ENCODE peak calls at places on chromosome 18, in four cellular contexts. One of them, this sample, is unnamed.

GRCh38 chr18:61738042-61738441 is 154.8 kb downstream of the RNF152 start:
- DNase-seq in K562: no peak
- DNase-seq in HepG2: no peak
- DNase-seq in GM12878: no peak
- DNase-seq in this sample: no peak

GRCh38 chr18:73636355-73636754 is 511.3 kb downstream of the FBXO15 start:
- DNase-seq in K562: no peak
- DNase-seq in HepG2: no peak
- DNase-seq in GM12878: no peak
- DNase-seq in this sample: no peak

GRCh38 chr18:74356959-74357358 is 41.3 kb downstream of the C18orf63 start:
- DNase-seq in K562: no peak
- DNase-seq in HepG2: no peak
- DNase-seq in GM12878: no peak
- DNase-seq in this sample: no peak

GRCh38 chr18:22271030-22271429 is 101.6 kb downstream of the GATA6 start:
- DNase-seq in K562: no peak
- DNase-seq in HepG2: no peak
- DNase-seq in GM12878: no peak
- DNase-seq in this sample: no peak

GRCh38 chr18:13289501-13290205 is 71.1 kb downstream of the LDLRAD4 start:
- DNase-seq in K562: no peak
- DNase-seq in HepG2: no peak
- DNase-seq in GM12878: no peak
- DNase-seq in this sample: no peak

GRCh38 chr18:21933931-21934765 is 193.6 kb downstream of the MIB1 start:
- DNase-seq in K562: no peak
- DNase-seq in HepG2: no peak
- DNase-seq in GM12878: no peak
- DNase-seq in this sample: no peak

GRCh38 chr18:70249118-70249517 is 39.7 kb upstream of the SOCS6 start:
- DNase-seq in K562: no peak
- DNase-seq in HepG2: no peak
- DNase-seq in GM12878: no peak
- DNase-seq in this sample: no peak

GRCh38 chr18:62610509-62611394 is 87.9 kb downstream of the ZCCHC2 start:
- DNase-seq in K562: peak; percentile 19
- DNase-seq in HepG2: no peak
- DNase-seq in GM12878: no peak
- DNase-seq in this sample: no peak

GRCh38 chr18:54713386-54713785 is 114.9 kb upstream of the RAB27B start:
- DNase-seq in K562: no peak
- DNase-seq in HepG2: no peak
- DNase-seq in GM12878: no peak
- DNase-seq in this sample: no peak

GRCh38 chr18:58993260-58993659 is 128.6 kb downstream of the ZNF532 start:
- DNase-seq in K562: no peak
- DNase-seq in HepG2: no peak
- DNase-seq in GM12878: no peak
- DNase-seq in this sample: no peak
- TF ChIP-seq FOXK2 in K562: no peak
- TF ChIP-seq FOXK2 in HepG2: no peak
- TF ChIP-seq FOXK2 in GM12878: no peak
- TF ChIP-seq FOXK2 in this sample: no peak

DNA sequence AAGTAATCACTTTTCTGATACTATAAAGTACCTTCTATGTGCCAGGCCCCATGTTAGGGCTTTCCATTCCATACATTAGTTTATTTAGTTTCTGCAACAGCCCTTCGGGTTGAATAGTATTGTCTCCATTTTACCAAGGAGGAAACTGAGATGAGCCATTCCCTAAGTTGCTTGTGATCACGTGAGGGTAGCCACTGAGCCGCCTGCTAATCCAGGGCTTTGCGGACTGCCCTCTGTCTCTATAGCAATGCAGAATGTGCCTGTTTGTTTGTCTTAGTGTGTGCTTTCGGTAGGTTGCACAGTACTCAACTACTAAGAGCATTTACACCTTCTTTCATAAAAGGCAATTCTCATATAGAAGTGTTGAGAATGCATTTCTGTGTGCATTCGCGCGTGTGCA is 5.0 kb downstream of the EMILIN2 start:
- DNase-seq in K562: no peak
- DNase-seq in HepG2: no peak
- DNase-seq in GM12878: no peak
- DNase-seq in this sample: no peak
- TF ChIP-seq SP1 in K562: no peak
- TF ChIP-seq SP1 in HepG2: no peak
- TF ChIP-seq SP1 in GM12878: no peak
- TF ChIP-seq SP1 in this sample: no peak

DNA sequence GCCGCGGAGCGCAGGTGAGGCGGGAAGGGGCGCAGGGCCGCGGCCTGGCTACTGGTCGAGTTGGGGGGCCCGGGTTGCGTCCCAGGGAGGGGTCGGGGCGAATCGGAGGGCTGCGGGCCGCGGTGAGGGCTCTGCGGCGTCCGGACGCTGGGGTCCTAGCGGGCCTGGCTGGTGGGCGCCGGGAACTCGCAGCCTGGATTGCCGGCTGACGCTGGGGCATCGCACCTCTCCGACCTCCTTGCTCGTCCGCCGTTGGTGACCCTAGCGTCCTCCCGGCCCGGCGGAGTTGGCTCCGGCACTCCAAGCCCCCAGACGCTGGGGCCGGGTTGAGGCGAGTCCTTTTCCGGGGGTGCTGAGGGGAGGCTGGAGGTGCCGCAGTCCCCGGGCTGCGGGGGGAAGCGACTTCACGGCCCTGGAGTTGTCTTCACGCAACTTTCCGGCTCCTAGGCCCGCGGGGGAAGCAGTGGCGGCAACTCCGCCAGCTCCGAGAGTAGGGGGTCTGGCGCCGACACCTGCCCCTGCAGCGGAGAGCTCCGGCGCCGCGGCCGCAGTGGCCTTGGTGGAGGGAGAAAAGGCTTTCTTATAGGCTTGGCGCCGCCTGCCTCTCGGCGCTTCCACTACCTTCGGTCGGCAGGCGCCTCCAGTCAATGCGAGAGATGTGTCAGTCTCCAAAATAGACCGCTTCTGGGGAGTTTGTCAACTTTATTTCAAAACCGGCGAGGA is 70.3 kb downstream of the HAUS1 start:
- DNase-seq in K562: no peak
- DNase-seq in HepG2: no peak
- DNase-seq in GM12878: no peak
- DNase-seq in this sample: peak; percentile 25
- TF ChIP-seq FOXK2 in K562: no peak
- TF ChIP-seq FOXK2 in HepG2: no peak
- TF ChIP-seq FOXK2 in GM12878: no peak
- TF ChIP-seq FOXK2 in this sample: no peak

GRCh38 chr18:48072428-48073204 is 142.2 kb upstream of the SMAD2 start:
- DNase-seq in K562: no peak
- DNase-seq in HepG2: no peak
- DNase-seq in GM12878: no peak
- DNase-seq in this sample: no peak

GRCh38 chr18:48075707-48076093 is 145.2 kb upstream of the SMAD2 start:
- DNase-seq in K562: no peak
- DNase-seq in HepG2: no peak
- DNase-seq in GM12878: no peak
- DNase-seq in this sample: no peak

GRCh38 chr18:48076461-48076860 is 146.0 kb upstream of the SMAD2 start:
- DNase-seq in K562: no peak
- DNase-seq in HepG2: no peak
- DNase-seq in GM12878: no peak
- DNase-seq in this sample: no peak

GRCh38 chr18:48074929-48075706 is 144.7 kb upstream of the SMAD2 start:
- DNase-seq in K562: no peak
- DNase-seq in HepG2: no peak
- DNase-seq in GM12878: no peak
- DNase-seq in this sample: no peak

DNA sequence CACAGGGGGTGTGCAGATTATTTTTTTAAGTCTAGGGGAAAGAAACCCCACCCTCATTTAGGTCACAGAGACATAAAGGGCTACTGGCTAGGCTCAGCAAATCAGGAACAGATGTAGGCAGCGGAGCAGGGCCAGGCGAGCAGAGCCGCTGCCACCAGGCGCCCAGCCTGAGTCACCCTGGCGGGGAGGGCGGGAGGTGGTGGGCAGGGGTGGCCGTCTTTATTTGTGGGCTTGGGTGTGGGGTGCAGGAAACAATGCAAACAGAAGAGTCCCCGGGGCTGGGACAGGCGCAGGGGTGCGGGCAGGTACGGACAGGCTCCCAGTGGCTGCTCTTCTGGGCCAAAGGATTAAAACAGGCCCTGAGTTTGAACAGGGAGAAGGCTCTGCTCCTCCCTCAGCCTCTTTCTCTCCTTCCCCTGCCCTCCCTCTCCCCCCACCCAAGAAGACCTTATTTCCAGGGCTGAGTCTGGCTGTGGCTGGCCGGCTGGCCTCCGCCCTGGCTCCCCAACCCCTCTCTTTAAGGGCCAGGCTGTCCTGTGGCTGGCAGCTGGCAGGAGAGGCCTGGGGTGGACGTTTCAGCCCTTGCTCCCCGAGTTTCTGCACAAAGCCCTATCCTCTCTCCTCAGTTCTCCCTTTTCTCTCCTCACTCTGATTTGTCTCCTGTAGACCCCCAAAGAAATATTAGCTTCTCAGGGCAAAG is 142.9 kb upstream of the SMAD2 start:
- DNase-seq in K562: no peak
- DNase-seq in HepG2: no peak
- DNase-seq in GM12878: no peak
- DNase-seq in this sample: no peak
- TF ChIP-seq SP1 in K562: no peak
- TF ChIP-seq SP1 in HepG2: no peak
- TF ChIP-seq SP1 in GM12878: no peak
- TF ChIP-seq SP1 in this sample: no peak

DNA sequence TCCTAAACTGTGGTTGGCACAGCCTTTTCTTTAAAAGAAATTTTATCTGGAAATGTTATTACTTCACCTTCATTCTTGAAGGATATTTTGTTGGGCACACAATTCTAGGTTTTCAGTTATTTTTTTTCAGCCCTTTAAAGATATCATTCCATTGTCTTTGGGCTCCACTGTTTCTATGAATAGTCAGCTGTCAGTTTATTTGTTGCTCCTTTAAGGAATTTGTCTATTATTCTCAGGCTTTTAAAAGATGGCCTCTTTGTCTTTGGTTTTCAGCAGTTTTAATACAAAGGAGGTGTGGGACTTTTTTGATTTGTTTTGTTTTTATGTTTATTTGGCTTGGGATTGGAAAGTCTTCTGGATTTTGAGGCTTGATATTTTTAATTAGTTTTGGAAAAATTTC is 61.8 kb downstream of the VAPA start:
- DNase-seq in K562: no peak
- DNase-seq in HepG2: no peak
- DNase-seq in GM12878: no peak
- DNase-seq in this sample: no peak
- TF ChIP-seq FOXK2 in K562: no peak
- TF ChIP-seq FOXK2 in HepG2: no peak
- TF ChIP-seq FOXK2 in GM12878: no peak
- TF ChIP-seq FOXK2 in this sample: no peak

GRCh38 chr18:76264851-76265250 is 230.2 kb downstream of the ZNF516 start:
- DNase-seq in K562: no peak
- DNase-seq in HepG2: no peak
- DNase-seq in GM12878: no peak
- DNase-seq in this sample: no peak

GRCh38 chr18:76266226-76266991 is 228.6 kb downstream of the ZNF516 start:
- DNase-seq in K562: no peak
- DNase-seq in HepG2: no peak
- DNase-seq in GM12878: no peak
- DNase-seq in this sample: no peak

GRCh38 chr18:76264073-76264472 is 231.0 kb downstream of the ZNF516 start:
- DNase-seq in K562: no peak
- DNase-seq in HepG2: no peak
- DNase-seq in GM12878: no peak
- DNase-seq in this sample: no peak

GRCh38 chr18:76262956-76263955 is 231.8 kb downstream of the ZNF516 start:
- DNase-seq in K562: no peak
- DNase-seq in HepG2: no peak
- DNase-seq in GM12878: no peak
- DNase-seq in this sample: no peak

GRCh38 chr18:76265375-76266225 is 229.4 kb downstream of the ZNF516 start:
- DNase-seq in K562: no peak
- DNase-seq in HepG2: no peak
- DNase-seq in GM12878: no peak
- DNase-seq in this sample: no peak
- TF ChIP-seq SP1 in K562: no peak
- TF ChIP-seq SP1 in HepG2: no peak
- TF ChIP-seq SP1 in GM12878: no peak
- TF ChIP-seq SP1 in this sample: no peak

GRCh38 chr18:57441395-57441794 is 6.2 kb downstream of the ONECUT2 start:
- DNase-seq in K562: no peak
- DNase-seq in HepG2: no peak
- DNase-seq in GM12878: no peak
- DNase-seq in this sample: no peak
- TF ChIP-seq FOXK2 in K562: no peak
- TF ChIP-seq FOXK2 in HepG2: no peak
- TF ChIP-seq FOXK2 in GM12878: no peak
- TF ChIP-seq FOXK2 in this sample: no peak

GRCh38 chr18:69230204-69230603 is 170.5 kb upstream of the DOK6 start:
- DNase-seq in K562: no peak
- DNase-seq in HepG2: no peak
- DNase-seq in GM12878: no peak
- DNase-seq in this sample: no peak

GRCh38 chr18:69233465-69234054 is 167.1 kb upstream of the DOK6 start:
- DNase-seq in K562: no peak
- DNase-seq in HepG2: no peak
- DNase-seq in GM12878: no peak
- DNase-seq in this sample: no peak
- TF ChIP-seq SP1 in K562: no peak
- TF ChIP-seq SP1 in HepG2: no peak
- TF ChIP-seq SP1 in GM12878: no peak
- TF ChIP-seq SP1 in this sample: no peak

GRCh38 chr18:75624836-75625235 is 197.3 kb upstream of the SMIM21 start:
- DNase-seq in K562: no peak
- DNase-seq in HepG2: no peak
- DNase-seq in GM12878: no peak
- DNase-seq in this sample: no peak
- TF ChIP-seq FOXK2 in K562: no peak
- TF ChIP-seq FOXK2 in HepG2: no peak
- TF ChIP-seq FOXK2 in GM12878: no peak
- TF ChIP-seq FOXK2 in this sample: no peak

This sample was measured in HEK293T.